ENCODE peak calls at places on chromosomes 6 and 20, in five cellular contexts. One of them, this sample, is unnamed.

GRCh38 chr6:75379536-75379935 is 94.9 kb upstream of the TMEM30A start:
- DNase-seq in GM12865: no peak
- DNase-seq in stimulated activated CD8-positive, alpha-beta memory T cell treated with anti-CD3 and anti-CD28 coated beads, Interleukin-15, amount 100 ng/mL, for 24 hours: no peak
- DNase-seq in activated naive CD4-positive, alpha-beta T cell treated with Interleukin-2 at 50 U/mL for 16 hours: no peak
- DNase-seq in MM.1S: no peak
- DNase-seq in this sample: no peak

GRCh38 chr6:82205793-82206425 is 41.6 kb downstream of the IBTK start:
- DNase-seq in GM12865: no peak
- DNase-seq in stimulated activated CD8-positive, alpha-beta memory T cell treated with anti-CD3 and anti-CD28 coated beads, Interleukin-15, amount 100 ng/mL, for 24 hours: no peak
- DNase-seq in activated naive CD4-positive, alpha-beta T cell treated with Interleukin-2 at 50 U/mL for 16 hours: no peak
- DNase-seq in MM.1S: no peak
- DNase-seq in this sample: no peak

GRCh38 chr6:170250981-170251775 is 39.7 kb downstream of the DLL1 start:
- DNase-seq in GM12865: no peak
- DNase-seq in stimulated activated CD8-positive, alpha-beta memory T cell treated with anti-CD3 and anti-CD28 coated beads, Interleukin-15, amount 100 ng/mL, for 24 hours: no peak
- DNase-seq in activated naive CD4-positive, alpha-beta T cell treated with Interleukin-2 at 50 U/mL for 16 hours: no peak
- DNase-seq in MM.1S: no peak
- DNase-seq in this sample: no peak

GRCh38 chr20:61520761-61521460 is 268.9 kb downstream of the CDH4 start:
- DNase-seq in GM12865: no peak
- DNase-seq in stimulated activated CD8-positive, alpha-beta memory T cell treated with anti-CD3 and anti-CD28 coated beads, Interleukin-15, amount 100 ng/mL, for 24 hours: no peak
- DNase-seq in activated naive CD4-positive, alpha-beta T cell treated with Interleukin-2 at 50 U/mL for 16 hours: no peak
- DNase-seq in MM.1S: no peak
- DNase-seq in this sample: no peak

GRCh38 chr6:135358907-135359459 is 138.6 kb downstream of the AHI1 start:
- DNase-seq in GM12865: no peak
- DNase-seq in stimulated activated CD8-positive, alpha-beta memory T cell treated with anti-CD3 and anti-CD28 coated beads, Interleukin-15, amount 100 ng/mL, for 24 hours: no peak
- DNase-seq in activated naive CD4-positive, alpha-beta T cell treated with Interleukin-2 at 50 U/mL for 16 hours: no peak
- DNase-seq in MM.1S: no peak
- DNase-seq in this sample: no peak

GRCh38 chr6:55980627-55981211 is 105.3 kb upstream of the BMP5 start:
- DNase-seq in GM12865: peak; percentile 8
- DNase-seq in stimulated activated CD8-positive, alpha-beta memory T cell treated with anti-CD3 and anti-CD28 coated beads, Interleukin-15, amount 100 ng/mL, for 24 hours: no peak
- DNase-seq in activated naive CD4-positive, alpha-beta T cell treated with Interleukin-2 at 50 U/mL for 16 hours: no peak
- DNase-seq in MM.1S: peak; percentile 29
- DNase-seq in this sample: peak; percentile 45

GRCh38 chr6:125952764-125953501 is 3.6 kb upstream of the HINT3 start:
- DNase-seq in GM12865: peak; percentile 65
- DNase-seq in stimulated activated CD8-positive, alpha-beta memory T cell treated with anti-CD3 and anti-CD28 coated beads, Interleukin-15, amount 100 ng/mL, for 24 hours: no peak
- DNase-seq in activated naive CD4-positive, alpha-beta T cell treated with Interleukin-2 at 50 U/mL for 16 hours: peak; percentile 10
- DNase-seq in MM.1S: peak; percentile 57
- DNase-seq in this sample: no peak

GRCh38 chr6:2412731-2413130 is 167.3 kb upstream of the GMDS start:
- DNase-seq in GM12865: no peak
- DNase-seq in stimulated activated CD8-positive, alpha-beta memory T cell treated with anti-CD3 and anti-CD28 coated beads, Interleukin-15, amount 100 ng/mL, for 24 hours: no peak
- DNase-seq in activated naive CD4-positive, alpha-beta T cell treated with Interleukin-2 at 50 U/mL for 16 hours: no peak
- DNase-seq in MM.1S: no peak
- DNase-seq in this sample: no peak

GRCh38 chr6:34375833-34376232 is 16.6 kb downstream of the NUDT3 start:
- DNase-seq in GM12865: no peak
- DNase-seq in stimulated activated CD8-positive, alpha-beta memory T cell treated with anti-CD3 and anti-CD28 coated beads, Interleukin-15, amount 100 ng/mL, for 24 hours: no peak
- DNase-seq in activated naive CD4-positive, alpha-beta T cell treated with Interleukin-2 at 50 U/mL for 16 hours: no peak
- DNase-seq in MM.1S: no peak
- DNase-seq in this sample: no peak

GRCh38 chr20:51434556-51435256 is 107.8 kb downstream of the NFATC2 start:
- DNase-seq in GM12865: no peak
- DNase-seq in stimulated activated CD8-positive, alpha-beta memory T cell treated with anti-CD3 and anti-CD28 coated beads, Interleukin-15, amount 100 ng/mL, for 24 hours: no peak
- DNase-seq in activated naive CD4-positive, alpha-beta T cell treated with Interleukin-2 at 50 U/mL for 16 hours: no peak
- DNase-seq in MM.1S: no peak
- DNase-seq in this sample: no peak